ENCODE peak calls at places on chromosomes 12 and 14, in nine cellular contexts. U, Z, W, O, D, P, X, I and H are unnamed samples.

GRCh38 chr12:18008642-18009041 is 81.4 kb downstream of the RERGL start:
- DNase-seq in W (no peak), I (no peak), D (no peak), U (no peak), P (no peak), Z (no peak), O (no peak), X (no peak), H (no peak)

GRCh38 chr14:97441740-97442362 is 644.7 kb downstream of the VRK1 start:
- DNase-seq in O (no peak), P (no peak), X (no peak), U (no peak), W (no peak), D (no peak), I (no peak), Z (no peak), H (no peak)

GRCh38 chr12:1174659-1175058 is 183.6 kb downstream of the ERC1 start:
- DNase-seq in P (no peak), I (no peak), W (no peak), U (no peak), O (no peak), D (no peak), X (no peak), Z (no peak), H (no peak)

GRCh38 chr12:6229823-6230222 is 29.6 kb downstream of the CD9 start:
- DNase-seq in U (peak), Z (peak), X (peak), I (no peak), D (peak), W (peak), O (peak), P (no peak), H (no peak)

GRCh38 chr12:101086490-101086889 is 123.5 kb downstream of the SLC5A8 start:
- DNase-seq in D (no peak), U (no peak), Z (no peak), P (no peak), O (no peak), I (no peak), W (no peak), X (no peak), H (no peak)

GRCh38 chr14:33938131-33938949 is 12.5 kb downstream of the EGLN3 start:
- DNase-seq in W (no peak), O (no peak), P (no peak), U (no peak), Z (peak), I (no peak), X (peak), D (peak), H (peak)

GRCh38 chr12:72586456-72586855 is 314.3 kb downstream of the TRHDE start:
- DNase-seq in D (no peak), W (no peak), X (no peak), I (no peak), P (no peak), Z (no peak), O (no peak), U (no peak), H (no peak)

GRCh38 chr12:110253176-110253575 is 27.9 kb upstream of the ATP2A2 start:
- DNase-seq in D (peak), U (no peak), Z (peak), I (no peak), W (no peak), O (no peak), P (no peak), X (no peak), H (no peak)

GRCh38 chr12:119693006-119693405 is 25.1 kb downstream of the PRKAB1 start:
- DNase-seq in D (no peak), I (no peak), W (no peak), X (no peak), P (no peak), U (no peak), O (peak), Z (peak), H (peak)

GRCh38 chr12:96400631-96401060 is 407 bp upstream of the CDK17 start:
- DNase-seq in Z (no peak), O (peak), P (no peak), U (no peak), W (no peak), D (no peak), X (no peak), I (no peak), H (no peak)

GRCh38 chr12:88973998-88974397 is 378.3 kb downstream of the DUSP6 start:
- DNase-seq in U (no peak), P (no peak), W (no peak), I (no peak), D (no peak), Z (no peak), O (no peak), X (no peak), H (no peak)

GRCh38 chr12:32367381-32367780 is 32.0 kb upstream of the FGD4 start:
- DNase-seq in X (no peak), Z (no peak), U (no peak), D (no peak), W (no peak), I (no peak), O (peak), P (no peak), H (no peak)

GRCh38 chr12:57895337-57896138 is 45.8 kb upstream of the ATP23 start:
- DNase-seq in D (no peak), U (no peak), Z (no peak), X (no peak), W (no peak), O (no peak), P (no peak), I (peak), H (no peak)

GRCh38 chr14:91273885-91274273 is 29.4 kb upstream of the GPR68 start:
- DNase-seq in P (no peak), U (no peak), O (no peak), Z (no peak), X (no peak), I (no peak), D (no peak), W (no peak), H (no peak)

GRCh38 chr12:12244341-12244740 is 22.5 kb downstream of the LRP6 start:
- DNase-seq in W (no peak), U (no peak), X (no peak), P (no peak), I (no peak), D (no peak), Z (no peak), O (no peak), H (no peak)

GRCh38 chr14:94028450-94028826 is 2.3 kb downstream of the OTUB2 start:
- DNase-seq in O (peak), D (no peak), W (no peak), P (no peak), Z (no peak), U (no peak), I (no peak), X (no peak), H (peak)

GRCh38 chr12:57162541-57163125 is 15.2 kb upstream of the LRP1-AS start:
- DNase-seq in U (no peak), D (no peak), W (no peak), P (no peak), Z (no peak), I (no peak), O (no peak), X (no peak), H (no peak)

GRCh38 chr12:65876898-65877721 is 52.8 kb downstream of the HMGA2 start:
- DNase-seq in X (no peak), U (no peak), Z (no peak), O (no peak), W (no peak), P (peak), D (no peak), I (no peak), H (peak)

GRCh38 chr12:38961044-38961443 is 55.7 kb upstream of the CPNE8 start:
- DNase-seq in O (no peak), X (no peak), I (no peak), P (no peak), D (no peak), Z (no peak), U (no peak), W (no peak), H (no peak)

GRCh38 chr12:79187032-79187431 is 322.5 kb downstream of the SYT1 start:
- DNase-seq in U (no peak), Z (no peak), O (no peak), X (no peak), P (no peak), D (no peak), W (no peak), I (no peak), H (no peak)

GRCh38 chr12:79508622-79509021 is 182.1 kb downstream of the PAWR start:
- DNase-seq in U (no peak), P (no peak), W (no peak), I (no peak), Z (no peak), X (no peak), D (no peak), O (no peak), H (no peak)

GRCh38 chr12:63668028-63668799 is at the start of gene DPY19L2:
- DNase-seq in P (peak), I (no peak), W (peak), D (peak), U (peak), Z (peak), O (peak), X (peak), H (peak)

GRCh38 chr12:11756022-11756421 is 106.5 kb downstream of the ETV6 start:
- DNase-seq in W (no peak), I (no peak), Z (no peak), O (no peak), X (no peak), P (no peak), D (no peak), U (no peak), H (no peak)

GRCh38 chr14:46571970-46572369 is 79.6 kb downstream of the RPL10L start:
- DNase-seq in P (no peak), D (no peak), X (no peak), I (no peak), U (no peak), W (no peak), Z (no peak), O (peak), H (no peak)

GRCh38 chr12:19945559-19946485 is 422.5 kb upstream of the PDE3A start:
- DNase-seq in P (no peak), Z (no peak), O (no peak), W (no peak), U (no peak), X (no peak), D (no peak), I (no peak), H (no peak)

GRCh38 chr14:33564774-33565630 is 385.9 kb downstream of the EGLN3 start:
- DNase-seq in P (no peak), I (no peak), D (no peak), W (no peak), U (no peak), Z (no peak), X (no peak), O (peak), H (no peak)

GRCh38 chr12:132439333-132439904 is 50.5 kb upstream of the FBRSL1 start:
- DNase-seq in U (no peak), D (no peak), I (no peak), Z (no peak), O (no peak), W (no peak), P (no peak), X (no peak), H (no peak)

GRCh38 chr14:21084988-21085853 is 13.2 kb downstream of the ZNF219 start:
- DNase-seq in O (peak), U (no peak), D (no peak), I (no peak), W (peak), X (peak), Z (no peak), P (no peak), H (no peak)

GRCh38 chr12:79897617-79898016 is 37.3 kb downstream of the PPP1R12A start:
- DNase-seq in U (no peak), I (no peak), Z (no peak), X (no peak), D (no peak), W (no peak), O (peak), P (no peak), H (peak)

GRCh38 chr12:133256321-133256720 is 20.6 kb upstream of the ANHX start:
- DNase-seq in X (no peak), Z (no peak), W (no peak), U (no peak), I (no peak), D (no peak), O (no peak), P (no peak), H (no peak)

GRCh38 chr14:22472466-22472865 is 116.6 kb downstream of the DAD1 start:
- DNase-seq in I (no peak), U (no peak), X (no peak), W (no peak), P (no peak), Z (no peak), O (no peak), D (no peak), H (no peak)

GRCh38 chr14:102980409-102980810 is 57.9 kb downstream of the AMN start:
- DNase-seq in D (no peak), O (no peak), P (no peak), U (no peak), Z (no peak), I (no peak), X (no peak), W (no peak), H (no peak)

GRCh38 chr14:64238049-64238448 is 56.1 kb downstream of the ESR2 start:
- DNase-seq in I (peak), D (no peak), W (no peak), U (no peak), O (no peak), X (no peak), P (no peak), Z (no peak), H (no peak)
- TF ChIP-seq CTCF in I (peak), D (no peak), W (no peak), U (no peak), O (no peak), X (no peak), P (no peak), Z (no peak), H (no peak)

DNA sequence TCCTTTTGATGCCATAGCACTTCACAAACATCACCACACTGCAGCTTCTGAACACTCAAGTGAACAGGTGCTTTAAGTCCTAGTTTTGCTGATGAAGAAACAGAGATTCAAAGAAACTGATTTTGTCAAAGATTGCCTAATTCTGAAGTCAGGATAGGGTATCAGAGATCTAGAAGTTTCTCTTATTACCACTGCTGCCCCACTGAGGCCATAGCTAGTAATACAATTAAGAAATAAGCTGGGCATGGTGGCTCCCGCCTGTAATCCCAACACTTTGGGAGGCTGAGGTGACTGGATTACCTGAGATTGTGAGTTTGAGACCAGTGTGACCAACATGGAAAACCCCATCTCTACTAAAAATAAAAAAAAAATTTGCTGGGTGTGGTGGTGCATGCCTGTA is 458.3 kb upstream of the SEL1L start:
- DNase-seq in O (no peak), D (no peak), W (no peak), Z (no peak), I (peak), U (no peak), P (no peak), X (no peak), H (no peak)
- TF ChIP-seq CTCF in O (peak), D (peak), W (no peak), Z (no peak), I (peak), U (peak), P (peak), X (no peak), H (no peak)

GRCh38 chr14:83071888-83072501 is 1538.3 kb upstream of the SEL1L start:
- DNase-seq in P (no peak), I (peak), Z (no peak), D (no peak), W (no peak), O (peak), X (no peak), U (no peak), H (peak)
- TF ChIP-seq CTCF in P (peak), I (peak), Z (no peak), D (no peak), W (no peak), O (peak), X (no peak), U (no peak), H (peak)

DNA sequence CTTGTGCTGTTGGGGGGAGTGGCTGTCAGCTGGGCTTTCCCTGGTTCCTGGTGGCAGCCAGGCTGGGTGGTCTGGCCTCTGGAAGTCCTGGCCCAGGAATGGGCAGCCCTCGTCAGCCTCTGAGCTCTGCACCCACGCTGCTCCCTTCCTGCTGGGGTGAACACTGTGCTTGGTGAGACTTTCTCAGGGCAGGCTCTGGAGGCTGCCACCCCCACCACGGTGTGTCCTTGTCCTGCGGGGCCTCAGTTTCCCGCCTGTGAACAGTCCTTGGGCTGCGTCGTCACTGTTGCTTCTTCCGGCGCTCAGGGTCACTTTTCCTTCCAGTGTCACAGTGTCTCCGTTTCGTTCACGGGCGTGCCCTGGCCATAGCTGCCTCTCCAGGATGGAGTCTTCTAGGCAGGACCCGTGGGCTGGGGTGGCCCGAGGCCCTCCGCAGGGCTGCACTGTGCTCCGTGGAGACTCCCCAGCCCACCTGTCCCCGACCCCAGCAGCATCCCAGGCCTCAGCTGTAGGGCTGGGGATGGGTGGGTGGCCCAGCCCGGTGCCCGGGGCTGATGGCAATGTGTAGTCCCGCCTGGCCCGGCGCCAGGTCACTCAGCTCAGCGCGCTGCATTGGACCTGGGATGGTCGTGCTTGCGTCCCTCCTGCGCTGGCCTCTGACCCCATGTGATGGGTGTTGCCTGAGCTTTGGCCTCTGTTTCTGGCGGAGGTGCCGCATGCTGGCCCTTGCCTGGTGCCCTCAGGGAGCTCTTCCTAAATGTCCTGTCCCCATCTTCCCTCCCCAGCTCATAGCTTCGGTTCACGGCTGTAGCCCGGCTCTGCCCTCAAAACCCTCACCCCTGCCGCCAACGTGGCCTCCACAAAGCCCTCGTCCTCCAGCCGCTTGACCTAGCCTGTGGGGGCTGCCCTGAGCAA is 6.8 kb downstream of the KIF26A start:
- DNase-seq in X (no peak), Z (no peak), O (no peak), W (no peak), P (no peak), I (no peak), U (peak), D (no peak), H (no peak)
- TF ChIP-seq CTCF in X (no peak), Z (no peak), O (no peak), W (no peak), P (no peak), I (no peak), U (no peak), D (no peak), H (no peak)

DNA sequence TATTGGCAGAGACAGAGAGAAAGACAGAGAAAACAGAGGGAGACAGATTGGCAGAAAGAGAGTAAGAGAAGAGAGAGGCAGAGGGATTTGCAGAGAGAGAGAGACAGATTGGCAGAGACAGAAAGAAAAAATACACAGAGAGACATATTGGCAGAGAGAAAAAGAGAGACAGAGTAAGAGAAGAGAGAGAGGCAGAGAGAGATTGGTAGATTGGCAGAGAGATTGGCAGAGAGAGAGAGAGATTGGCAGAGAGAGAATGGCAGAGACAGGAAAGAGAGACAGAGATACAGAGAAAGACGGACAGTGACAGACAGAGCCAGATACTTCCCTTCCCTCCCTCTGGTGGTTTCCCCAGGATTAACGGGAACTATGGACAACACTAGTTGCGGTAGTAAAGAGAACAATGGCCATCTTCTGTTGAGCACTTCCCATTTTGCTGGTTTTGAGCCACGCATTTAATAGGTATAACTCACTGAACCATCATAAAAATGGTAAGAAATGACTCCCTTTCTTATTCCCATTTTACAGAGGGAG is 2.6 kb upstream of the NOS1 start:
- DNase-seq in D (no peak), I (no peak), W (no peak), P (no peak), X (no peak), U (no peak), Z (no peak), O (no peak), H (no peak)
- TF ChIP-seq CTCF in D (no peak), I (no peak), W (no peak), P (no peak), X (no peak), U (no peak), Z (no peak), O (peak), H (no peak)

GRCh38 chr14:29798776-29799175 is 128.9 kb downstream of the PRKD1 start:
- DNase-seq in Z (no peak), O (no peak), D (no peak), U (no peak), X (no peak), P (no peak), W (no peak), I (no peak), H (no peak)

GRCh38 chr14:29802211-29802610 is 125.4 kb downstream of the PRKD1 start:
- DNase-seq in O (no peak), D (no peak), P (no peak), Z (no peak), I (no peak), X (no peak), U (no peak), W (no peak), H (no peak)

GRCh38 chr14:29799718-29800117 is 127.9 kb downstream of the PRKD1 start:
- DNase-seq in W (no peak), Z (no peak), U (no peak), P (no peak), X (no peak), I (no peak), O (no peak), D (no peak), H (no peak)

GRCh38 chr14:29803045-29803444 is 124.6 kb downstream of the PRKD1 start:
- DNase-seq in D (no peak), X (no peak), I (no peak), P (no peak), W (no peak), O (no peak), Z (no peak), U (no peak), H (no peak)

DNA sequence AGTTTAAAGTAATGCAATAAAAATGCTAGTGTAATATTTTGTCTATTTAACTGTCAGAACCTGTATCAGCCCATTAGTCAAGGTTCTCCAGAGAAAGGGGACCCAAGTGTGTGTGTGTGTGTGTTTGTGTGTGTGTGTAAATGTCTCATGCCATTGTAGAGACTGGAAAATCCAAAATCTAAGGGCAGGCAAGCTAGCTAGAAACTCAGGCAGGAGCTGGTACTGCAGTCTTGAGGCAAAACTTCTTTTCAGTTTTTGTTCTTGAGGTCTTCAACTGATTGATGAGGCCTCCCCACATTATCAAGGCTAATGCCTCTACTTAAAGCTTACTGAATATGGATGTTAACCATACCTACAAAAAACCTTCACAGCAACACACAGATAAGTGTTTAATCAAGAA is 126.7 kb downstream of the PRKD1 start:
- DNase-seq in I (no peak), Z (no peak), W (no peak), D (no peak), P (no peak), O (no peak), X (no peak), U (no peak), H (no peak)
- TF ChIP-seq CTCF in I (no peak), Z (no peak), W (no peak), D (no peak), P (peak), O (no peak), X (no peak), U (no peak), H (no peak)

DNA sequence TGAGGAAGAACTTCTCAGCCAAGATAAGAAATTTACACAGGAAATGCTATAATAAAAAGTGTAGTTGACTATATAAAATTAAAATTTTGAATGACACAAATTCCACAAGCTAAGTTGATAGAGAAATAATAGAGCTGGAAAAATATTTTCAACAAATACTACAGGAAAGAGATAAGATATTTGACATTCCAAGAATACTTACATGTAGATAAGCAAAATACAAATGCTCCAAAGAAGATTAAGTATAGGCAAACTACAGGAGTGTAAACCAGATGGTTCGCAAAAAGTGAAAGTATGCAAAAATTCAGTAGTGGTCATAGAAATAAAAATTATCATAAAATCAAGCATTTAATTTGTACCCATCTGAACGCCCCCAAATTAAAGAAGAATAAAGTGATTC is 49.2 kb upstream of the ANP32D start:
- DNase-seq in Z (no peak), I (no peak), X (no peak), W (no peak), D (no peak), P (no peak), U (no peak), O (no peak), H (no peak)
- TF ChIP-seq CTCF in Z (no peak), I (no peak), X (no peak), W (no peak), D (no peak), P (no peak), U (no peak), O (no peak), H (no peak)